ENCODE peak calls at places on chromosomes 6 and 20, in four cellular contexts. Q, O, F and V are unnamed samples.

GRCh38 chr20:53800883-53801604 is 207.4 kb upstream of the ZNF217 start:
- DNase-seq in Q (no peak), O (peak), F (no peak), V (no peak)

GRCh38 chr20:33532753-33533459 is 43.0 kb downstream of the CBFA2T2 start:
- DNase-seq in Q (no peak), O (no peak), F (peak), V (peak)

GRCh38 chr20:13220857-13221297 is at the start of gene ISM1:
- DNase-seq in Q (no peak), O (no peak), F (no peak), V (no peak)

GRCh38 chr20:34312024-34312460 is 8.9 kb upstream of the AHCY start:
- DNase-seq in Q (no peak), O (no peak), F (no peak), V (no peak)

GRCh38 chr6:20424679-20425078 is 23.0 kb downstream of the E2F3 start:
- DNase-seq in Q (no peak), O (peak), F (peak), V (no peak)

GRCh38 chr6:15280023-15280422 is 34.2 kb downstream of the JARID2 start:
- DNase-seq in Q (no peak), O (no peak), F (peak), V (no peak)

GRCh38 chr6:24324617-24325016 is 33.2 kb downstream of the DCDC2 start:
- DNase-seq in Q (no peak), O (no peak), F (no peak), V (no peak)

GRCh38 chr6:137334884-137335283 is 115.7 kb upstream of the IFNGR1 start:
- DNase-seq in Q (no peak), O (no peak), F (no peak), V (no peak)

GRCh38 chr6:166494757-166495486 is 91.6 kb downstream of the RAMACL start:
- DNase-seq in Q (no peak), O (no peak), F (no peak), V (no peak)

GRCh38 chr6:5438882-5439584 is 177.7 kb downstream of the FARS2 start:
- DNase-seq in Q (no peak), O (no peak), F (no peak), V (no peak)

GRCh38 chr20:25676164-25676809 is 20.4 kb downstream of the ZNF337 start:
- DNase-seq in Q (peak), O (no peak), F (peak), V (peak)

GRCh38 chr6:157510329-157511188 is 129.6 kb downstream of the ZDHHC14 start:
- DNase-seq in Q (no peak), O (no peak), F (no peak), V (no peak)

GRCh38 chr20:50594591-50595432 is 84.6 kb downstream of the PTPN1 start:
- DNase-seq in Q (no peak), O (no peak), F (no peak), V (no peak)

GRCh38 chr20:3461911-3462677 is 8.7 kb upstream of the ATRN start:
- DNase-seq in Q (no peak), O (peak), F (no peak), V (no peak)

GRCh38 chr6:42010185-42010872 is 40.0 kb upstream of the TAF8 start:
- DNase-seq in Q (no peak), O (no peak), F (no peak), V (no peak)

GRCh38 chr20:4026093-4026601 is 10.8 kb upstream of the RNF24 start:
- DNase-seq in Q (no peak), O (no peak), F (peak), V (peak)

GRCh38 chr6:106939848-106940247 is 34.7 kb downstream of the CD24 start:
- DNase-seq in Q (no peak), O (no peak), F (no peak), V (no peak)

GRCh38 chr6:136317023-136317649 is 27.5 kb upstream of the BCLAF1 start:
- DNase-seq in Q (peak), O (peak), F (peak), V (peak)

GRCh38 chr6:146876271-146877151 is 277.7 kb downstream of the ADGB start:
- DNase-seq in Q (no peak), O (peak), F (no peak), V (no peak)

GRCh38 chr6:163438940-163439335 is 24.4 kb downstream of the QKI start:
- DNase-seq in Q (no peak), O (no peak), F (no peak), V (no peak)

GRCh38 chr6:130500693-130501092 is 134.9 kb downstream of the TMEM200A start:
- DNase-seq in Q (peak), O (no peak), F (peak), V (peak)

GRCh38 chr6:165961236-165961751 is 206.4 kb downstream of the TBXT start:
- DNase-seq in Q (no peak), O (no peak), F (no peak), V (no peak)

GRCh38 chr6:169536446-169537170 is 165.2 kb downstream of the WDR27 start:
- DNase-seq in Q (peak), O (no peak), F (peak), V (peak)

GRCh38 chr20:48697845-48698491 is 129.8 kb downstream of the PREX1 start:
- DNase-seq in Q (no peak), O (peak), F (peak), V (peak)

GRCh38 chr6:79353226-79353625 is 118.7 kb upstream of the HMGN3 start:
- DNase-seq in Q (no peak), O (no peak), F (no peak), V (no peak)

GRCh38 chr6:14283600-14284235 is 166.1 kb downstream of the CD83 start:
- DNase-seq in Q (no peak), O (no peak), F (no peak), V (no peak)

GRCh38 chr6:85385636-85386315 is 64.1 kb upstream of the NT5E start:
- DNase-seq in Q (no peak), O (no peak), F (no peak), V (no peak)

GRCh38 chr6:37054580-37054979 is 49.1 kb downstream of the FGD2 start:
- DNase-seq in Q (no peak), O (no peak), F (no peak), V (no peak)

GRCh38 chr20:64066984-64067605 is 4.1 kb downstream of the TCEA2 start:
- DNase-seq in Q (no peak), O (no peak), F (no peak), V (no peak)

GRCh38 chr20:62925420-62926228 is 681 bp downstream of the DIDO1 start:
- DNase-seq in Q (no peak), O (peak), F (peak), V (no peak)

GRCh38 chr6:43972179-43972914 is 154.9 kb downstream of the MRPL14 start:
- DNase-seq in Q (no peak), O (no peak), F (peak), V (no peak)

GRCh38 chr6:70954750-70955149 is 2.1 kb downstream of the B3GAT2 start:
- DNase-seq in Q (no peak), O (no peak), F (no peak), V (no peak)

GRCh38 chr6:90413867-90414266 is 117.2 kb upstream of the BACH2 start:
- DNase-seq in Q (no peak), O (peak), F (no peak), V (no peak)

GRCh38 chr6:151285121-151285520 is 45.4 kb downstream of the AKAP12 start:
- DNase-seq in Q (peak), O (no peak), F (peak), V (no peak)